ENCODE peak calls at places on chromosomes 2 and 18, in ten cellular contexts. One of them, this sample, is unnamed. For H3K4me1, the result is how much of the 10 kb centered on the place peaks cover.

GRCh38 chr2:16722121-16722520 is 56.5 kb upstream of the CYRIA start:
- DNase-seq in tibial artery: no peak
- DNase-seq in endodermal cell: no peak
- DNase-seq in lower lobe of right lung: no peak
- DNase-seq in neuronal stem cell: no peak
- DNase-seq in GM23338: no peak
- DNase-seq in MM.1S: no peak
- DNase-seq in A673: no peak
- DNase-seq in CD8-positive, alpha-beta T cell: no peak
- DNase-seq in A549: no peak
- DNase-seq in this sample: no peak

GRCh38 chr18:47204908-47205522 is 28.9 kb upstream of the IER3IP1 start:
- DNase-seq in MM.1S: peak
- DNase-seq in lower lobe of right lung: no peak
- DNase-seq in A549: peak
- DNase-seq in tibial artery: no peak
- DNase-seq in neuronal stem cell: no peak
- DNase-seq in GM23338: peak
- DNase-seq in CD8-positive, alpha-beta T cell: peak
- DNase-seq in A673: peak
- DNase-seq in endodermal cell: peak
- DNase-seq in this sample: no peak

GRCh38 chr2:191552036-191552435 is 125.9 kb upstream of the NABP1 start:
- DNase-seq in GM23338: no peak
- DNase-seq in endodermal cell: no peak
- DNase-seq in lower lobe of right lung: no peak
- DNase-seq in A673: no peak
- DNase-seq in CD8-positive, alpha-beta T cell: no peak
- DNase-seq in neuronal stem cell: no peak
- DNase-seq in MM.1S: no peak
- DNase-seq in A549: no peak
- DNase-seq in tibial artery: no peak
- DNase-seq in this sample: no peak

GRCh38 chr2:8518986-8519669 is 162.7 kb upstream of the ID2 start:
- DNase-seq in neuronal stem cell: no peak
- DNase-seq in GM23338: no peak
- DNase-seq in tibial artery: no peak
- DNase-seq in MM.1S: no peak
- DNase-seq in A549: no peak
- DNase-seq in endodermal cell: no peak
- DNase-seq in A673: no peak
- DNase-seq in lower lobe of right lung: no peak
- DNase-seq in CD8-positive, alpha-beta T cell: no peak
- DNase-seq in this sample: no peak

GRCh38 chr2:11071207-11071606 is 84.1 kb upstream of the SLC66A3 start:
- DNase-seq in MM.1S: no peak
- DNase-seq in A673: peak
- DNase-seq in neuronal stem cell: no peak
- DNase-seq in A549: no peak
- DNase-seq in CD8-positive, alpha-beta T cell: no peak
- DNase-seq in endodermal cell: peak
- DNase-seq in lower lobe of right lung: peak
- DNase-seq in GM23338: peak
- DNase-seq in tibial artery: no peak
- DNase-seq in this sample: no peak

GRCh38 chr2:240305369-240305962 is 130.0 kb upstream of the GPC1 start:
- DNase-seq in A549: no peak
- DNase-seq in lower lobe of right lung: no peak
- DNase-seq in tibial artery: no peak
- DNase-seq in endodermal cell: no peak
- DNase-seq in A673: no peak
- DNase-seq in MM.1S: no peak
- DNase-seq in neuronal stem cell: no peak
- DNase-seq in GM23338: no peak
- DNase-seq in CD8-positive, alpha-beta T cell: no peak
- DNase-seq in this sample: no peak

GRCh38 chr2:105886029-105886454 is 141.3 kb downstream of the NCK2 start:
- DNase-seq in lower lobe of right lung: no peak
- DNase-seq in A673: no peak
- DNase-seq in GM23338: no peak
- DNase-seq in tibial artery: no peak
- DNase-seq in A549: no peak
- DNase-seq in CD8-positive, alpha-beta T cell: no peak
- DNase-seq in neuronal stem cell: no peak
- DNase-seq in endodermal cell: no peak
- DNase-seq in MM.1S: no peak
- DNase-seq in this sample: no peak

GRCh38 chr18:49013961-49014604 is 63.3 kb upstream of the SMAD7 start:
- DNase-seq in endodermal cell: peak
- DNase-seq in MM.1S: no peak
- DNase-seq in A673: no peak
- DNase-seq in GM23338: no peak
- DNase-seq in tibial artery: no peak
- DNase-seq in lower lobe of right lung: peak
- DNase-seq in A549: no peak
- DNase-seq in CD8-positive, alpha-beta T cell: no peak
- DNase-seq in neuronal stem cell: no peak
- DNase-seq in this sample: no peak

GRCh38 chr2:141554810-141555209 is 576.0 kb downstream of the LRP1B start:
- DNase-seq in GM23338: peak
- DNase-seq in tibial artery: no peak
- DNase-seq in A673: peak
- DNase-seq in A549: peak
- DNase-seq in CD8-positive, alpha-beta T cell: no peak
- DNase-seq in lower lobe of right lung: no peak
- DNase-seq in endodermal cell: peak
- DNase-seq in neuronal stem cell: peak
- DNase-seq in MM.1S: peak
- DNase-seq in this sample: no peak

GRCh38 chr2:223113161-223113560 is 61.2 kb downstream of the KCNE4 start:
- DNase-seq in neuronal stem cell: no peak
- DNase-seq in MM.1S: no peak
- DNase-seq in lower lobe of right lung: no peak
- DNase-seq in A549: no peak
- DNase-seq in CD8-positive, alpha-beta T cell: no peak
- DNase-seq in A673: peak
- DNase-seq in GM23338: no peak
- DNase-seq in tibial artery: no peak
- DNase-seq in endodermal cell: no peak
- DNase-seq in this sample: no peak

GRCh38 chr18:50158866-50159653 is 35.9 kb downstream of the MYO5B start:
- DNase-seq in tibial artery: no peak
- DNase-seq in endodermal cell: no peak
- DNase-seq in A549: no peak
- DNase-seq in neuronal stem cell: peak
- DNase-seq in GM23338: no peak
- DNase-seq in lower lobe of right lung: no peak
- DNase-seq in CD8-positive, alpha-beta T cell: no peak
- DNase-seq in MM.1S: no peak
- DNase-seq in A673: no peak
- DNase-seq in this sample: no peak

GRCh38 chr18:34352385-34353163 is 127.9 kb upstream of the NOL4 start:
- DNase-seq in lower lobe of right lung: no peak
- DNase-seq in GM23338: peak
- DNase-seq in tibial artery: no peak
- DNase-seq in endodermal cell: no peak
- DNase-seq in A673: peak
- DNase-seq in CD8-positive, alpha-beta T cell: no peak
- DNase-seq in A549: no peak
- DNase-seq in MM.1S: no peak
- DNase-seq in neuronal stem cell: no peak
- DNase-seq in this sample: no peak

GRCh38 chr2:201810592-201810991 is 4.3 kb downstream of the CDK15 start:
- DNase-seq in CD8-positive, alpha-beta T cell: no peak
- DNase-seq in GM23338: no peak
- DNase-seq in neuronal stem cell: no peak
- DNase-seq in A673: no peak
- DNase-seq in tibial artery: no peak
- DNase-seq in MM.1S: no peak
- DNase-seq in lower lobe of right lung: no peak
- DNase-seq in A549: no peak
- DNase-seq in endodermal cell: no peak
- DNase-seq in this sample: no peak

GRCh38 chr18:59464521-59464920 is 105.5 kb upstream of the LMAN1 start:
- DNase-seq in endodermal cell: no peak
- DNase-seq in MM.1S: no peak
- DNase-seq in neuronal stem cell: no peak
- DNase-seq in CD8-positive, alpha-beta T cell: no peak
- DNase-seq in tibial artery: no peak
- DNase-seq in A673: no peak
- DNase-seq in GM23338: no peak
- DNase-seq in lower lobe of right lung: no peak
- DNase-seq in A549: no peak
- DNase-seq in this sample: no peak

GRCh38 chr18:69934866-69935265 is 12.8 kb downstream of the CD226 start:
- DNase-seq in CD8-positive, alpha-beta T cell: no peak
- DNase-seq in A673: no peak
- DNase-seq in tibial artery: no peak
- DNase-seq in neuronal stem cell: no peak
- DNase-seq in MM.1S: no peak
- DNase-seq in lower lobe of right lung: no peak
- DNase-seq in A549: no peak
- DNase-seq in endodermal cell: no peak
- DNase-seq in GM23338: no peak
- DNase-seq in this sample: no peak
- H3K4me1 ChIP-seq in CD8-positive, alpha-beta T cell: half or more
- H3K4me1 ChIP-seq in A673: under half
- H3K4me1 ChIP-seq in tibial artery: under half
- H3K4me1 ChIP-seq in neuronal stem cell: under half
- H3K4me1 ChIP-seq in MM.1S: under half
- H3K4me1 ChIP-seq in lower lobe of right lung: under half
- H3K4me1 ChIP-seq in A549: under half
- H3K4me1 ChIP-seq in endodermal cell: under half
- H3K4me1 ChIP-seq in GM23338: under half
- H3K4me1 ChIP-seq in this sample: under half

GRCh38 chr2:235500761-235501662 is 7.2 kb downstream of the AGAP1 start:
- DNase-seq in MM.1S: peak
- DNase-seq in tibial artery: no peak
- DNase-seq in GM23338: no peak
- DNase-seq in neuronal stem cell: no peak
- DNase-seq in lower lobe of right lung: no peak
- DNase-seq in A673: peak
- DNase-seq in A549: peak
- DNase-seq in endodermal cell: peak
- DNase-seq in CD8-positive, alpha-beta T cell: no peak
- DNase-seq in this sample: no peak
- H3K4me3 ChIP-seq in MM.1S: peak
- H3K4me3 ChIP-seq in tibial artery: no peak
- H3K4me3 ChIP-seq in GM23338: no peak
- H3K4me3 ChIP-seq in neuronal stem cell: no peak
- H3K4me3 ChIP-seq in lower lobe of right lung: peak
- H3K4me3 ChIP-seq in A673: no peak
- H3K4me3 ChIP-seq in A549: no peak
- H3K4me3 ChIP-seq in endodermal cell: peak
- H3K4me3 ChIP-seq in CD8-positive, alpha-beta T cell: no peak
- H3K4me3 ChIP-seq in this sample: no peak

GRCh38 chr2:62306751-62307468 is 111.0 kb downstream of the B3GNT2 start:
- DNase-seq in A549: no peak
- DNase-seq in tibial artery: no peak
- DNase-seq in neuronal stem cell: no peak
- DNase-seq in A673: no peak
- DNase-seq in MM.1S: peak
- DNase-seq in lower lobe of right lung: no peak
- DNase-seq in CD8-positive, alpha-beta T cell: peak
- DNase-seq in endodermal cell: peak
- DNase-seq in GM23338: no peak
- DNase-seq in this sample: no peak
- H3K4me1 ChIP-seq in A549: under half
- H3K4me1 ChIP-seq in tibial artery: under half
- H3K4me1 ChIP-seq in neuronal stem cell: under half
- H3K4me1 ChIP-seq in A673: under half
- H3K4me1 ChIP-seq in MM.1S: under half
- H3K4me1 ChIP-seq in lower lobe of right lung: half or more
- H3K4me1 ChIP-seq in CD8-positive, alpha-beta T cell: half or more
- H3K4me1 ChIP-seq in endodermal cell: under half
- H3K4me1 ChIP-seq in GM23338: under half
- H3K4me1 ChIP-seq in this sample: under half

GRCh38 chr2:428591-428990 is 140.7 kb upstream of the ALKAL2 start:
- DNase-seq in CD8-positive, alpha-beta T cell: no peak
- DNase-seq in lower lobe of right lung: no peak
- DNase-seq in neuronal stem cell: no peak
- DNase-seq in MM.1S: no peak
- DNase-seq in A673: no peak
- DNase-seq in endodermal cell: no peak
- DNase-seq in tibial artery: no peak
- DNase-seq in GM23338: no peak
- DNase-seq in A549: no peak
- DNase-seq in this sample: no peak

GRCh38 chr2:430280-431040 is 142.6 kb upstream of the ALKAL2 start:
- DNase-seq in neuronal stem cell: no peak
- DNase-seq in endodermal cell: no peak
- DNase-seq in A549: no peak
- DNase-seq in tibial artery: no peak
- DNase-seq in lower lobe of right lung: no peak
- DNase-seq in A673: no peak
- DNase-seq in MM.1S: no peak
- DNase-seq in GM23338: no peak
- DNase-seq in CD8-positive, alpha-beta T cell: no peak
- DNase-seq in this sample: no peak

GRCh38 chr2:433216-433615 is 145.3 kb upstream of the ALKAL2 start:
- DNase-seq in tibial artery: no peak
- DNase-seq in A673: no peak
- DNase-seq in endodermal cell: peak
- DNase-seq in lower lobe of right lung: no peak
- DNase-seq in neuronal stem cell: no peak
- DNase-seq in CD8-positive, alpha-beta T cell: no peak
- DNase-seq in GM23338: no peak
- DNase-seq in A549: no peak
- DNase-seq in MM.1S: no peak
- DNase-seq in this sample: no peak

GRCh38 chr2:429142-429541 is 141.3 kb upstream of the ALKAL2 start:
- DNase-seq in lower lobe of right lung: no peak
- DNase-seq in A673: no peak
- DNase-seq in A549: no peak
- DNase-seq in neuronal stem cell: no peak
- DNase-seq in tibial artery: no peak
- DNase-seq in GM23338: no peak
- DNase-seq in CD8-positive, alpha-beta T cell: peak
- DNase-seq in MM.1S: no peak
- DNase-seq in endodermal cell: no peak
- DNase-seq in this sample: no peak

DNA sequence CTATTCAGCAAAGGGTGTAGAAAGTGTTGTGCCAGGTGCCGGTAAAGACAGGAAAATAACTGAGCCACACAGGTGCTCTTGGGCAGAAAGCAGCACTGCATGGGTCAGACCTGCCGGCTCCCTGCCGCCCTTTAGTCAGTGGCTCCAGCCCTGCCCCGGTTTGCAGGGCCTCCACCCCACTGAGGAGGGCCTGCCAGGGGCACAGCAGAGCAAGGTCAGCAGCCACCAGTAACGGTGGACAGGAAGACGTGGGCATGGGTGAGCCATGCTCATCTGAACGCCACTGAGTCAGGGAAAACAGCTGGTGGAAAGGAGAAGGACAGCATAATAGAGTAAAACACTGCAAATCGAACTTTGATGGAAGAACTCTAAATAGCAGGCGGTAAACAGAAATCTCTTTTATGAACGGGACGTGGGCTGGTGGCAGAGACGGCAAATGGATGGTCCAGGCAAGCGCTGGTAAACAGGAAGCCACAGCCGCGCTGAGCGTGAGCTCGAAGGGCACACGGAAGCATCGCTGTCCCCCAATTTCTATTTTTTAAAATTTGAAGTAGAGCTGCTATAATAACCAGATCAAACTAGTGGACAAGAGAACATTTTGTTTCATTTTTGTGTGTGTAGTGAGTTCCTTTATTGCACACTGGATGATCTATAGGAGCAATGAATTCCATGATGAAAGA is 141.8 kb upstream of the ALKAL2 start:
- DNase-seq in MM.1S: no peak
- DNase-seq in A549: no peak
- DNase-seq in CD8-positive, alpha-beta T cell: peak
- DNase-seq in neuronal stem cell: no peak
- DNase-seq in endodermal cell: no peak
- DNase-seq in tibial artery: no peak
- DNase-seq in GM23338: no peak
- DNase-seq in lower lobe of right lung: no peak
- DNase-seq in A673: no peak
- DNase-seq in this sample: no peak
- H3K4me3 ChIP-seq in MM.1S: no peak
- H3K4me3 ChIP-seq in A549: no peak
- H3K4me3 ChIP-seq in CD8-positive, alpha-beta T cell: peak
- H3K4me3 ChIP-seq in neuronal stem cell: no peak
- H3K4me3 ChIP-seq in endodermal cell: no peak
- H3K4me3 ChIP-seq in tibial artery: no peak
- H3K4me3 ChIP-seq in GM23338: no peak
- H3K4me3 ChIP-seq in lower lobe of right lung: no peak
- H3K4me3 ChIP-seq in A673: no peak
- H3K4me3 ChIP-seq in this sample: no peak